ENCODE peak calls at places on chromosomes 6 and 20, in six cellular contexts. S is T follicular helper cell, O is GM20000, N is NCI-H1092, V is brain pericyte, U is M059J. G is an unnamed sample.

GRCh38 chr20:22905667-22906066 is 129.4 kb upstream of the SSTR4 start:
- DNase-seq in O (peak), V (no peak), U (peak), S (no peak), N (no peak), G (no peak)

GRCh38 chr20:32441638-32442037 is 83.5 kb downstream of the ASXL1 start:
- DNase-seq in N (no peak), O (no peak), U (no peak), V (no peak), S (no peak), G (no peak)

GRCh38 chr20:52192296-52193007 is 873 bp upstream of the ZFP64 start:
- DNase-seq in V (no peak), O (peak), U (peak), S (no peak), N (peak), G (peak)

GRCh38 chr6:9621276-9621675 is 793.6 kb downstream of the TFAP2A start:
- DNase-seq in O (no peak), U (peak), S (no peak), N (no peak), V (no peak), G (no peak)

GRCh38 chr6:130526466-130526865 is 160.6 kb downstream of the TMEM200A start:
- DNase-seq in V (no peak), S (no peak), U (peak), O (no peak), N (no peak), G (no peak)

GRCh38 chr6:167232355-167232754 is 58.8 kb upstream of the UNC93A start:
- DNase-seq in N (no peak), V (no peak), S (no peak), U (no peak), O (no peak), G (no peak)

GRCh38 chr6:45075246-45075645 is 252.9 kb upstream of the RUNX2 start:
- DNase-seq in S (no peak), V (no peak), O (no peak), U (peak), N (no peak), G (no peak)

GRCh38 chr20:15976047-15976731 is 597.1 kb downstream of the KIF16B start:
- DNase-seq in O (no peak), S (no peak), N (no peak), U (peak), V (no peak), G (no peak)

GRCh38 chr6:136209496-136209895 is 40.6 kb downstream of the MTFR2 start:
- DNase-seq in U (no peak), V (no peak), O (no peak), N (no peak), S (no peak), G (no peak)

GRCh38 chr6:133610271-133610840 is 278.6 kb upstream of the TCF21 start:
- DNase-seq in V (no peak), S (no peak), O (no peak), U (peak), N (no peak), G (no peak)

G was measured in NCI-H1694.